ENCODE peak calls at places on chromosomes 1 and 21, in nine cellular contexts. Y is spleen; M is heart right ventricle; O is A549; H is neural progenitor cell; I is CD4-positive, alpha-beta memory T cell; T is cardiac muscle cell; Q is epithelial cell of prostate; X is A673. A is an unnamed sample.

GRCh38 chr1:65717815-65718454 is 74.8 kb upstream of the PDE4B start:
- DNase-seq in Y (no peak), M (no peak), O (peak; percentile 22), H (no peak), I (no peak), T (no peak), Q (no peak), X (peak; percentile 9), A (no peak)

GRCh38 chr21:16308269-16308668 is 578.5 kb downstream of the USP25 start:
- DNase-seq in Y (no peak), M (no peak), O (no peak), H (no peak), I (no peak), T (no peak), Q (peak; percentile 34), X (no peak), A (no peak)

GRCh38 chr21:46205766-46206162 is 21.5 kb upstream of the SPATC1L start:
- DNase-seq in Y (peak; percentile 65), M (no peak), O (no peak), H (no peak), I (no peak), T (no peak), Q (no peak), X (no peak), A (peak; percentile 66)

GRCh38 chr1:38151399-38151798 is 104.8 kb upstream of the POU3F1 start:
- DNase-seq in Y (no peak), M (no peak), O (no peak), H (no peak), I (no peak), T (no peak), Q (no peak), X (no peak), A (no peak)

GRCh38 chr1:22527555-22528296 is 35.6 kb upstream of the EPHA8 start:
- DNase-seq in Y (no peak), M (no peak), O (no peak), H (peak; percentile 64), I (no peak), T (peak; percentile 44), Q (no peak), X (no peak), A (no peak)

GRCh38 chr1:223203011-223203410 is 60.0 kb upstream of the TLR5 start:
- DNase-seq in Y (no peak), M (no peak), O (no peak), H (no peak), I (no peak), T (no peak), Q (no peak), X (no peak), A (no peak)

GRCh38 chr1:172727956-172728603 is 69.2 kb downstream of the FASLG start:
- DNase-seq in Y (no peak), M (no peak), O (peak; percentile 82), H (peak; percentile 42), I (peak; percentile 48), T (no peak), Q (no peak), X (peak; percentile 77), A (peak; percentile 36)

GRCh38 chr1:64242895-64243756 is 39.7 kb downstream of the UBE2U start:
- DNase-seq in Y (no peak), M (no peak), O (peak; percentile 47), H (peak; percentile 53), I (peak; percentile 34), T (peak; percentile 55), Q (no peak), X (peak; percentile 75), A (no peak)

GRCh38 chr1:84745857-84746256 is 55.6 kb upstream of the SSX2IP start:
- DNase-seq in Y (no peak), M (no peak), O (no peak), H (no peak), I (no peak), T (no peak), Q (no peak), X (no peak), A (no peak)

DNA sequence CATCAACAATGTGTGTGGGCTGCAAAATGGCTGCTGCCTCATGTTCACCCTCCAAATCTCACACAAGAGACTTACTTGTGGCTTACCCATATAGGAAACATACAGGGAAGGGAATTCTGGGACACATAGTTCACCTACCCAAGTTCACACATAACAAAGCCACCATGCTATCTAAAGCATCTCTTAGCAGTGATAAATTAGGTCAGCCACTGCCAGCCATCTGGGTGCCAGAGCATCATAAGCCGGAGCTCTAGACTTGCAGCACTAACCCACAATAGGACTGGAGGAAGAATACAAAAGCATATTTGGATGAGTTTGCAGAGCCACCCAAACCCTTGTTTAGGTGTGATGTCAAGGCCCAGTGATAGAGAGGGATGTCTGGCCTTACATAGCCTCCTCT is 321.7 kb downstream of the SEC16B start:
- DNase-seq in Y (no peak), M (no peak), O (no peak), H (no peak), I (no peak), T (no peak), Q (no peak), X (no peak), A (no peak)
- H3K27ac ChIP-seq in Y (no peak overlapping the region), M (no peak overlapping the region), O (no peak overlapping the region), H (no peak overlapping the region), I (no peak overlapping the region), T (no peak overlapping the region), Q (no peak overlapping the region), X (no peak overlapping the region), A (no peak overlapping the region)

GRCh38 chr1:93708734-93709481 is 27.3 kb upstream of the BCAR3 start:
- DNase-seq in Y (no peak), M (peak; percentile 33), O (no peak), H (no peak), I (no peak), T (peak; percentile 59), Q (no peak), X (no peak), A (no peak)
- H3K27ac ChIP-seq in Y (peak overlapping the region; percentile 57), M (peak overlapping the region; percentile 65), O (peak overlapping the region; percentile 54), H (no peak overlapping the region), I (no peak overlapping the region), T (no peak overlapping the region), Q (no peak overlapping the region), X (no peak overlapping the region), A (peak overlapping the region; percentile 13)

GRCh38 chr1:39799770-39800470 is 11.3 kb upstream of the BMP8B start:
- DNase-seq in Y (peak; percentile 91), M (peak; percentile 66), O (peak; percentile 69), H (peak; percentile 74), I (peak; percentile 65), T (peak; percentile 54), Q (peak; percentile 88), X (peak; percentile 53), A (peak; percentile 92)
- H3K27ac ChIP-seq in Y (peak overlapping the region; percentile 78), M (no peak overlapping the region), O (peak overlapping the region; percentile 69), H (no peak overlapping the region), I (peak overlapping the region; percentile 57), T (no peak overlapping the region), Q (peak overlapping the region; percentile 84), X (no peak overlapping the region), A (peak overlapping the region; percentile 70)

GRCh38 chr1:198186916-198187580 is 30.2 kb downstream of the NEK7 start:
- DNase-seq in Y (no peak), M (no peak), O (no peak), H (no peak), I (no peak), T (no peak), Q (no peak), X (no peak), A (no peak)
- H3K27ac ChIP-seq in Y (peak overlapping the region; percentile 66), M (no peak overlapping the region), O (no peak overlapping the region), H (no peak overlapping the region), I (peak overlapping the region; percentile 57), T (peak overlapping the region; percentile 3), Q (no peak overlapping the region), X (no peak overlapping the region), A (peak overlapping the region; percentile 1)

A was measured in upper lobe of left lung.